ENCODE peak calls at places on chromosomes 1 and 21, in seven cellular contexts. W is A549, Q is H1, V is HepG2, P is GM12878, M is SK-N-SH, F is K562. R is an unnamed sample.

GRCh38 chr1:48069662-48070432 is 72.7 kb upstream of the TRABD2B start:
- DNase-seq in F (no peak), M (no peak), V (no peak), W (peak), P (no peak), Q (no peak), R (no peak)

GRCh38 chr1:40413527-40414252 is 36.6 kb upstream of the ZFP69B start:
- DNase-seq in M (no peak), W (no peak), Q (no peak), F (no peak), V (no peak), P (no peak), R (no peak)

GRCh38 chr1:90579212-90579802 is 137.8 kb downstream of the BARHL2 start:
- DNase-seq in M (peak), P (no peak), F (peak), V (peak), Q (no peak), W (peak), R (peak)

GRCh38 chr1:173285046-173285445 is 77.9 kb upstream of the TNFSF4 start:
- DNase-seq in P (no peak), Q (no peak), M (no peak), V (no peak), F (no peak), W (no peak), R (no peak)

GRCh38 chr1:40385437-40386310 is 12.1 kb downstream of the SMAP2 start:
- DNase-seq in W (no peak), V (no peak), P (peak), M (no peak), Q (no peak), F (no peak), R (no peak)

GRCh38 chr1:65812065-65812464 is 19.4 kb downstream of the PDE4B start:
- DNase-seq in W (no peak), Q (no peak), P (peak), M (no peak), V (no peak), F (no peak), R (peak)

GRCh38 chr1:107536266-107536665 is 395.4 kb downstream of the NTNG1 start:
- DNase-seq in V (no peak), P (no peak), M (no peak), F (no peak), W (no peak), Q (no peak), R (no peak)

GRCh38 chr1:33709780-33710713 is 153.8 kb upstream of the HMGB4 start:
- DNase-seq in F (no peak), V (no peak), Q (no peak), P (no peak), W (no peak), M (no peak), R (no peak)

GRCh38 chr21:36891692-36892091 is 74.8 kb downstream of the HLCS start:
- DNase-seq in Q (no peak), W (no peak), P (no peak), M (no peak), F (no peak), V (no peak), R (no peak)

GRCh38 chr1:45326627-45327591 is at the start of gene HPDL:
- DNase-seq in W (peak), F (peak), P (no peak), M (peak), V (no peak), Q (peak), R (peak)

GRCh38 chr1:65339866-65340483 is 30.6 kb downstream of the DNAJC6 start:
- DNase-seq in P (no peak), W (peak), Q (no peak), V (peak), M (no peak), F (peak), R (peak)

GRCh38 chr1:238485906-238486219 is 595.1 kb upstream of the ZP4 start:
- DNase-seq in M (no peak), P (no peak), V (no peak), Q (no peak), W (no peak), F (no peak), R (no peak)

GRCh38 chr1:238484121-238484520 is 593.4 kb upstream of the ZP4 start:
- DNase-seq in M (no peak), Q (no peak), P (no peak), F (no peak), W (no peak), V (no peak), R (peak)

GRCh38 chr1:238488406-238488805 is 597.7 kb upstream of the ZP4 start:
- DNase-seq in F (no peak), V (no peak), W (no peak), Q (no peak), M (no peak), P (no peak), R (peak)

GRCh38 chr1:238487931-238488330 is 597.2 kb upstream of the ZP4 start:
- DNase-seq in P (no peak), V (no peak), Q (no peak), M (no peak), F (no peak), W (no peak), R (peak)

GRCh38 chr1:238485062-238485905 is 594.6 kb upstream of the ZP4 start:
- DNase-seq in M (no peak), P (no peak), W (peak), Q (no peak), F (no peak), V (no peak), R (peak)
- TF ChIP-seq RFX5 in M (no peak), P (no peak), W (no peak), Q (no peak), F (no peak), V (no peak), R (no peak)

GRCh38 chr1:16618719-16619118 is 5.4 kb upstream of the NBPF1 start:
- DNase-seq in M (peak), V (no peak), Q (peak), F (peak), W (no peak), P (no peak), R (no peak)
- TF ChIP-seq RFX5 in M (no peak), V (no peak), Q (no peak), F (no peak), W (no peak), P (no peak), R (no peak)

GRCh38 chr1:245262876-245263625 is 108.3 kb downstream of the KIF26B start:
- DNase-seq in W (no peak), V (no peak), M (no peak), F (no peak), Q (no peak), P (no peak), R (no peak)
- TF ChIP-seq RFX5 in W (no peak), V (no peak), M (no peak), F (no peak), Q (no peak), P (no peak), R (no peak)

GRCh38 chr1:28895896-28896608 is 18.3 kb upstream of the EPB41 start:
- DNase-seq in Q (no peak), P (no peak), V (no peak), M (no peak), F (no peak), W (no peak), R (peak)

GRCh38 chr1:28891256-28891655 is 23.1 kb upstream of the EPB41 start:
- DNase-seq in P (no peak), F (no peak), V (no peak), W (no peak), M (no peak), Q (no peak), R (no peak)

GRCh38 chr1:28890836-28891235 is 23.5 kb upstream of the EPB41 start:
- DNase-seq in M (no peak), P (no peak), V (no peak), W (no peak), Q (no peak), F (no peak), R (no peak)

GRCh38 chr1:28894785-28895184 is 19.6 kb upstream of the EPB41 start:
- DNase-seq in M (no peak), F (no peak), V (no peak), W (no peak), Q (no peak), P (no peak), R (no peak)

GRCh38 chr1:28893403-28894102 is 20.8 kb upstream of the EPB41 start:
- DNase-seq in P (no peak), M (peak), F (peak), Q (peak), V (no peak), W (no peak), R (peak)
- TF ChIP-seq RFX5 in P (no peak), M (no peak), F (no peak), Q (no peak), V (no peak), W (no peak), R (no peak)

DNA sequence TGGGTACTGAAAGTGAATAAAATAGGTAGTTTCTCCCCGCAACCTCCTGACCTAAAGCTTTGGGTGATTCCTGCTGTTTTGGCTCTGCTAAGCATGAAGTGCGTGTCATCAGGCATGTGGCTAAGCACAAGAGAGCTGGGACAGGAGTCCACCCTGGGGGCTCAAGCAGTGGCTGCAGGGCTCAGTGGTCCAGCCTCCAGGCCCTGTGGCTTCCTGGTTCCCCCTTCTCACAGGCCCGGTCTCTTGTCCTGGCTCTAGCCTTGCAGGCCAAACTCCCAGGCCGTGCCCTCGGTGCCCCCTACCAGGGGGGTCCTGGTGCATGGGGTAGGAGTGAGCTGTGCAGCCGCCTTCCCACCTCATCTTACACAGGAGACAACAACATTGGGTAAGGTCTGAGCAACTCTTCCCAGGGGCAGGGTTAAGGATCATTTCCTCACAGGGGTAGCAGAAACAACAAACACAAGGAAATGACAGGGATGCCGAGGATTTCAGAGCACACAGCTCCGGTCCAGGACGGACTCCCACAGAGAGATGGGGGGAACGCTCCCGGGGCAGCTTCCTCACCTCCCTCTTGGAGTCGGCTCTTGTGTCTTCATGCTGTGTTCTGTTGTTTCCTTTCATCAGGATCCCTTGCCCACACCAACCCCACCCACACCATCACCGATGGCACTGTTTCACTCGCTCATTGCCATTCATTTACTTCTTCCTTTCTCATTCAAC is 19.8 kb upstream of the SLC2A1 start:
- DNase-seq in Q (peak), W (no peak), V (no peak), P (no peak), F (no peak), M (no peak), R (peak)
- TF ChIP-seq RFX5 in Q (no peak), W (no peak), V (no peak), P (no peak), F (no peak), M (no peak), R (no peak)

DNA sequence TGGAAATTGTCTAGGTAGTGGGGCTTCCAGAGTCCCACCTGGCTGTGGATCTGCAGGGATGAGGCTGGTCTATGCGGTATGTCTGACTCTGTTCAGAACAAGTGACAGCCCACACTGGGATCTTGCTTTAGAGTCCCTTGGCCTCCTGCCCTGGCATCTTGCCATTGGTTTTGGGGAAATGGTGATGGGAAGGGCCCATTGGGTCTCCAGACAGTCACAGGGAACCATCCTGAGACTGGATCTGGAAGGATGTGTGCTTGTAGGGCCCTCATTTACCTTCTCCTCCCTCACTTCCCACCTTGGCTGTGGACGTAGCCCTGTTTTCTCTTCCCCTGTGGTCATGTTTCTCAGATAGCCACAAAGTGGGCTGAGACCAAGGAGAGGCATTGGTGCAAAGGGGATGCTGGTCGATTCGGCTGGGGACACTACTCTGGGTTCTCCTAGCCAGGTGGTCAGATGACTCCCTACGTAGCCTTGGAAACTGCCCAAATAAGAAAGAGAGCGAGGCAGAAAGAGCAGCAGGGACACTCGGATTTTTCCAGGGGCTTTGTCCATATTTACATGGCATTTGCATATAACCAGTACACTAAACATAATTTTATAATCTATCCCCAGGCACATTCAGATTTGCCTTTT is 15.1 kb downstream of the SOX13 start:
- DNase-seq in W (no peak), V (no peak), Q (no peak), P (no peak), M (no peak), F (no peak), R (no peak)
- TF ChIP-seq RFX5 in W (no peak), V (no peak), Q (no peak), P (no peak), M (no peak), F (no peak), R (no peak)

R was measured in IMR-90.